ENCODE peak calls at places on chromosomes 5 and 9, in ten cellular contexts. One of them, this sample, is unnamed.
A peak's percentile ranks its signal among the peaks of the same experiment; 100 is the strongest.

GRCh38 chr5:122091942-122092600 is 14.0 kb upstream of the LOX start:
- DNase-seq in PC-3: peak; percentile 61
- DNase-seq in H1: no peak
- DNase-seq in Peyer's patch: no peak
- DNase-seq in colonic mucosa: no peak
- DNase-seq in IMR-90: peak; percentile 77
- DNase-seq in astrocyte: peak; percentile 81
- DNase-seq in psoas muscle: no peak
- DNase-seq in fibroblast of lung: peak; percentile 83
- DNase-seq in pancreas: no peak
- DNase-seq in this sample: no peak

GRCh38 chr5:163571755-163572154 is 66.3 kb downstream of the MAT2B start:
- DNase-seq in PC-3: peak; percentile 82
- DNase-seq in H1: no peak
- DNase-seq in Peyer's patch: no peak
- DNase-seq in colonic mucosa: no peak
- DNase-seq in IMR-90: peak; percentile 97
- DNase-seq in astrocyte: peak; percentile 97
- DNase-seq in psoas muscle: no peak
- DNase-seq in fibroblast of lung: peak; percentile 98
- DNase-seq in pancreas: no peak
- DNase-seq in this sample: no peak

GRCh38 chr9:20592673-20593072 is 29.6 kb downstream of the MLLT3 start:
- DNase-seq in PC-3: peak; percentile 41
- DNase-seq in H1: no peak
- DNase-seq in Peyer's patch: no peak
- DNase-seq in colonic mucosa: no peak
- DNase-seq in IMR-90: peak; percentile 52
- DNase-seq in astrocyte: peak; percentile 72
- DNase-seq in psoas muscle: no peak
- DNase-seq in fibroblast of lung: peak; percentile 82
- DNase-seq in pancreas: no peak
- DNase-seq in this sample: no peak

GRCh38 chr9:120740135-120740534 is 25.9 kb upstream of the MEGF9 start:
- DNase-seq in PC-3: no peak
- DNase-seq in H1: no peak
- DNase-seq in Peyer's patch: no peak
- DNase-seq in colonic mucosa: no peak
- DNase-seq in IMR-90: no peak
- DNase-seq in astrocyte: peak; percentile 18
- DNase-seq in psoas muscle: no peak
- DNase-seq in fibroblast of lung: peak; percentile 31
- DNase-seq in pancreas: no peak
- DNase-seq in this sample: no peak

GRCh38 chr5:9392625-9393024 is 153.2 kb downstream of the SEMA5A start:
- DNase-seq in PC-3: no peak
- DNase-seq in H1: no peak
- DNase-seq in Peyer's patch: no peak
- DNase-seq in colonic mucosa: no peak
- DNase-seq in IMR-90: peak; percentile 28
- DNase-seq in astrocyte: no peak
- DNase-seq in psoas muscle: no peak
- DNase-seq in fibroblast of lung: no peak
- DNase-seq in pancreas: no peak
- DNase-seq in this sample: no peak

GRCh38 chr5:35233601-35234000 is 3.3 kb upstream of the PRLR start:
- DNase-seq in PC-3: no peak
- DNase-seq in H1: no peak
- DNase-seq in Peyer's patch: no peak
- DNase-seq in colonic mucosa: no peak
- DNase-seq in IMR-90: no peak
- DNase-seq in astrocyte: no peak
- DNase-seq in psoas muscle: no peak
- DNase-seq in fibroblast of lung: no peak
- DNase-seq in pancreas: no peak
- DNase-seq in this sample: no peak

GRCh38 chr9:16871358-16872151 is 1.1 kb upstream of the BNC2 start:
- DNase-seq in PC-3: peak; percentile 71
- DNase-seq in H1: peak; percentile 67
- DNase-seq in Peyer's patch: peak; percentile 62
- DNase-seq in colonic mucosa: peak; percentile 43
- DNase-seq in IMR-90: peak; percentile 88
- DNase-seq in astrocyte: peak; percentile 86
- DNase-seq in psoas muscle: peak; percentile 79
- DNase-seq in fibroblast of lung: peak; percentile 92
- DNase-seq in pancreas: peak; percentile 45
- DNase-seq in this sample: no peak

GRCh38 chr9:89576404-89576824 is 28.4 kb upstream of the GADD45G start:
- DNase-seq in PC-3: peak; percentile 48
- DNase-seq in H1: no peak
- DNase-seq in Peyer's patch: no peak
- DNase-seq in colonic mucosa: no peak
- DNase-seq in IMR-90: peak; percentile 50
- DNase-seq in astrocyte: no peak
- DNase-seq in psoas muscle: no peak
- DNase-seq in fibroblast of lung: peak; percentile 13
- DNase-seq in pancreas: no peak
- DNase-seq in this sample: no peak

GRCh38 chr5:180170111-180170809 is 38.8 kb downstream of the RASGEF1C start:
- DNase-seq in PC-3: no peak
- DNase-seq in H1: no peak
- DNase-seq in Peyer's patch: no peak
- DNase-seq in colonic mucosa: no peak
- DNase-seq in IMR-90: no peak
- DNase-seq in astrocyte: no peak
- DNase-seq in psoas muscle: no peak
- DNase-seq in fibroblast of lung: no peak
- DNase-seq in pancreas: no peak
- DNase-seq in this sample: no peak

GRCh38 chr5:122751293-122751753 is 23.6 kb upstream of the SNX2 start:
- DNase-seq in PC-3: no peak
- DNase-seq in H1: peak; percentile 49
- DNase-seq in Peyer's patch: no peak
- DNase-seq in colonic mucosa: no peak
- DNase-seq in IMR-90: peak; percentile 17
- DNase-seq in astrocyte: peak; percentile 69
- DNase-seq in psoas muscle: no peak
- DNase-seq in fibroblast of lung: peak; percentile 75
- DNase-seq in pancreas: no peak
- DNase-seq in this sample: no peak

GRCh38 chr9:70466976-70467551 is 52.6 kb upstream of the KLF9 start:
- DNase-seq in PC-3: peak; percentile 15
- DNase-seq in H1: no peak
- DNase-seq in Peyer's patch: no peak
- DNase-seq in colonic mucosa: no peak
- DNase-seq in IMR-90: peak; percentile 92
- DNase-seq in astrocyte: peak; percentile 76
- DNase-seq in psoas muscle: peak; percentile 56
- DNase-seq in fibroblast of lung: peak; percentile 84
- DNase-seq in pancreas: no peak
- DNase-seq in this sample: no peak

GRCh38 chr5:157222506-157223230 is 42.0 kb downstream of the ITK start:
- DNase-seq in PC-3: peak; percentile 42
- DNase-seq in H1: no peak
- DNase-seq in Peyer's patch: no peak
- DNase-seq in colonic mucosa: no peak
- DNase-seq in IMR-90: peak; percentile 35
- DNase-seq in astrocyte: peak; percentile 76
- DNase-seq in psoas muscle: no peak
- DNase-seq in fibroblast of lung: peak; percentile 76
- DNase-seq in pancreas: no peak
- DNase-seq in this sample: peak; percentile 65

GRCh38 chr5:65738305-65738704 is 16.3 kb downstream of the NLN start:
- DNase-seq in PC-3: no peak
- DNase-seq in H1: no peak
- DNase-seq in Peyer's patch: no peak
- DNase-seq in colonic mucosa: no peak
- DNase-seq in IMR-90: no peak
- DNase-seq in astrocyte: no peak
- DNase-seq in psoas muscle: no peak
- DNase-seq in fibroblast of lung: no peak
- DNase-seq in pancreas: no peak
- DNase-seq in this sample: no peak

GRCh38 chr9:120210301-120210700 is 369.7 kb downstream of the CDK5RAP2 start:
- DNase-seq in PC-3: no peak
- DNase-seq in H1: no peak
- DNase-seq in Peyer's patch: no peak
- DNase-seq in colonic mucosa: no peak
- DNase-seq in IMR-90: no peak
- DNase-seq in astrocyte: no peak
- DNase-seq in psoas muscle: no peak
- DNase-seq in fibroblast of lung: no peak
- DNase-seq in pancreas: no peak
- DNase-seq in this sample: no peak

GRCh38 chr9:10252174-10252573 is 360.6 kb downstream of the PTPRD start:
- DNase-seq in PC-3: no peak
- DNase-seq in H1: no peak
- DNase-seq in Peyer's patch: no peak
- DNase-seq in colonic mucosa: no peak
- DNase-seq in IMR-90: no peak
- DNase-seq in astrocyte: peak; percentile 1
- DNase-seq in psoas muscle: no peak
- DNase-seq in fibroblast of lung: peak; percentile 17
- DNase-seq in pancreas: peak; percentile 47
- DNase-seq in this sample: no peak

GRCh38 chr5:111494350-111494999 is 17.9 kb downstream of the STARD4 start:
- DNase-seq in PC-3: no peak
- DNase-seq in H1: no peak
- DNase-seq in Peyer's patch: no peak
- DNase-seq in colonic mucosa: no peak
- DNase-seq in IMR-90: peak; percentile 23
- DNase-seq in astrocyte: no peak
- DNase-seq in psoas muscle: no peak
- DNase-seq in fibroblast of lung: no peak
- DNase-seq in pancreas: no peak
- DNase-seq in this sample: no peak

GRCh38 chr5:90558344-90559192 is at the start of gene ADGRV1:
- DNase-seq in PC-3: peak; percentile 99
- DNase-seq in H1: peak; percentile 92
- DNase-seq in Peyer's patch: peak; percentile 68
- DNase-seq in colonic mucosa: peak; percentile 89
- DNase-seq in IMR-90: peak; percentile 1
- DNase-seq in astrocyte: peak; percentile 62
- DNase-seq in psoas muscle: peak; percentile 55
- DNase-seq in fibroblast of lung: peak; percentile 76
- DNase-seq in pancreas: peak; percentile 94
- DNase-seq in this sample: no peak

GRCh38 chr5:106312360-106312759 is 1358.4 kb downstream of the EFNA5 start:
- DNase-seq in PC-3: peak; percentile 75
- DNase-seq in H1: no peak
- DNase-seq in Peyer's patch: no peak
- DNase-seq in colonic mucosa: no peak
- DNase-seq in IMR-90: peak; percentile 69
- DNase-seq in astrocyte: peak; percentile 56
- DNase-seq in psoas muscle: no peak
- DNase-seq in fibroblast of lung: peak; percentile 70
- DNase-seq in pancreas: no peak
- DNase-seq in this sample: no peak

GRCh38 chr9:86324308-86324707 is 29.9 kb downstream of the TUT7 start:
- DNase-seq in PC-3: no peak
- DNase-seq in H1: no peak
- DNase-seq in Peyer's patch: no peak
- DNase-seq in colonic mucosa: no peak
- DNase-seq in IMR-90: peak; percentile 75
- DNase-seq in astrocyte: peak; percentile 50
- DNase-seq in psoas muscle: no peak
- DNase-seq in fibroblast of lung: peak; percentile 64
- DNase-seq in pancreas: no peak
- DNase-seq in this sample: no peak

DNA sequence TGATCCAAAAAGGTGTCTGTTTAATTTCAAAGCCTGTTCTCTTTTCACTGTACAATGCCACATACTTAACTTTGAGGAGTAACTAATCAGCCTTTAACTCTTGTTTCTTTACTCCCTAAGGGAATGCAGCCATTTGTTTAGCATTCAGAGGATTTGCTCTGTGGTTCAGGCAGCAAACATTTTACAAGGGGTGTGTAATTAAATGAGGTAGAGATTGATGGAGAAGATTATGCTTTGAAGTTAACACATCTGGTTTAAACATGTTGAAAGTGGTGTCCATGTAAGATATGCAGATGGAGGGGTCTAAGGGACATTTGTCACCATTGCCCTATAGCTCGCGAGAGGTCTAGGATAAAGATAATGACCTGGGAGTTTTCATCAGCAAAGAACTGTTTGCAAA is 41.9 kb downstream of the TMEM215 start:
- DNase-seq in PC-3: no peak
- DNase-seq in H1: no peak
- DNase-seq in Peyer's patch: no peak
- DNase-seq in colonic mucosa: no peak
- DNase-seq in IMR-90: no peak
- DNase-seq in astrocyte: no peak
- DNase-seq in psoas muscle: no peak
- DNase-seq in fibroblast of lung: no peak
- DNase-seq in pancreas: no peak
- DNase-seq in this sample: no peak
- H3K36me3 ChIP-seq in PC-3: no peaks in the 10 kb centered on the region
- H3K36me3 ChIP-seq in H1: no peaks in the 10 kb centered on the region
- H3K36me3 ChIP-seq in Peyer's patch: no peaks in the 10 kb centered on the region
- H3K36me3 ChIP-seq in colonic mucosa: no peaks in the 10 kb centered on the region
- H3K36me3 ChIP-seq in IMR-90: no peaks in the 10 kb centered on the region
- H3K36me3 ChIP-seq in astrocyte: no peaks in the 10 kb centered on the region
- H3K36me3 ChIP-seq in psoas muscle: no peaks in the 10 kb centered on the region
- H3K36me3 ChIP-seq in fibroblast of lung: no peaks in the 10 kb centered on the region
- H3K36me3 ChIP-seq in pancreas: no peaks in the 10 kb centered on the region
- H3K36me3 ChIP-seq in this sample: no peaks in the 10 kb centered on the region

GRCh38 chr9:94859891-94860290 is 133.4 kb downstream of the AOPEP start:
- DNase-seq in PC-3: no peak
- DNase-seq in H1: peak; percentile 14
- DNase-seq in Peyer's patch: no peak
- DNase-seq in colonic mucosa: no peak
- DNase-seq in IMR-90: no peak
- DNase-seq in astrocyte: no peak
- DNase-seq in psoas muscle: no peak
- DNase-seq in fibroblast of lung: no peak
- DNase-seq in pancreas: no peak
- DNase-seq in this sample: no peak
- H3K27ac ChIP-seq in PC-3: no peak overlapping the region
- H3K27ac ChIP-seq in H1: no peak overlapping the region
- H3K27ac ChIP-seq in Peyer's patch: no peak overlapping the region
- H3K27ac ChIP-seq in colonic mucosa: no peak overlapping the region
- H3K27ac ChIP-seq in IMR-90: no peak overlapping the region
- H3K27ac ChIP-seq in astrocyte: peak overlapping the region; percentile 70
- H3K27ac ChIP-seq in psoas muscle: no peak overlapping the region
- H3K27ac ChIP-seq in fibroblast of lung: no peak overlapping the region
- H3K27ac ChIP-seq in pancreas: no peak overlapping the region
- H3K27ac ChIP-seq in this sample: no peak overlapping the region

GRCh38 chr9:108910402-108910801 is 23.5 kb downstream of the ELP1 start:
- DNase-seq in PC-3: no peak
- DNase-seq in H1: no peak
- DNase-seq in Peyer's patch: no peak
- DNase-seq in colonic mucosa: no peak
- DNase-seq in IMR-90: peak; percentile 5
- DNase-seq in astrocyte: no peak
- DNase-seq in psoas muscle: no peak
- DNase-seq in fibroblast of lung: no peak
- DNase-seq in pancreas: no peak
- DNase-seq in this sample: no peak
- H3K36me3 ChIP-seq in PC-3: peaks cover 8% of the 10 kb centered on the region
- H3K36me3 ChIP-seq in H1: peaks cover 59% of the 10 kb centered on the region
- H3K36me3 ChIP-seq in Peyer's patch: no peaks in the 10 kb centered on the region
- H3K36me3 ChIP-seq in colonic mucosa: no peaks in the 10 kb centered on the region
- H3K36me3 ChIP-seq in IMR-90: peaks cover 33% of the 10 kb centered on the region
- H3K36me3 ChIP-seq in astrocyte: peaks cover 31% of the 10 kb centered on the region
- H3K36me3 ChIP-seq in psoas muscle: peaks cover 100% of the 10 kb centered on the region
- H3K36me3 ChIP-seq in fibroblast of lung: peaks cover 6% of the 10 kb centered on the region
- H3K36me3 ChIP-seq in pancreas: peaks cover 34% of the 10 kb centered on the region
- H3K36me3 ChIP-seq in this sample: peaks cover 45% of the 10 kb centered on the region

GRCh38 chr9:127846451-127847154 is 7.9 kb downstream of the ENG start:
- DNase-seq in PC-3: no peak
- DNase-seq in H1: no peak
- DNase-seq in Peyer's patch: no peak
- DNase-seq in colonic mucosa: no peak
- DNase-seq in IMR-90: no peak
- DNase-seq in astrocyte: peak; percentile 40
- DNase-seq in psoas muscle: no peak
- DNase-seq in fibroblast of lung: peak; percentile 59
- DNase-seq in pancreas: peak; percentile 17
- DNase-seq in this sample: no peak
- H3K27ac ChIP-seq in PC-3: no peak overlapping the region
- H3K27ac ChIP-seq in H1: no peak overlapping the region
- H3K27ac ChIP-seq in Peyer's patch: no peak overlapping the region
- H3K27ac ChIP-seq in colonic mucosa: no peak overlapping the region
- H3K27ac ChIP-seq in IMR-90: no peak overlapping the region
- H3K27ac ChIP-seq in astrocyte: no peak overlapping the region
- H3K27ac ChIP-seq in psoas muscle: peak overlapping the region; percentile 62
- H3K27ac ChIP-seq in fibroblast of lung: peak overlapping the region; percentile 69
- H3K27ac ChIP-seq in pancreas: peak overlapping the region; percentile 28
- H3K27ac ChIP-seq in this sample: no peak overlapping the region

This sample was measured in CD8-positive, alpha-beta memory T cell.